ENCODE peak calls at places on chromosome 12, in seven cellular contexts. V, Z, A, E, Q, H and F are unnamed samples.

GRCh38 chr12:125186471-125187147 is 121.4 kb downstream of the AACS start:
- DNase-seq in V (no peak), Z (peak), A (no peak), E (no peak), Q (no peak), H (no peak), F (no peak)

GRCh38 chr12:94535614-94535932 is 75.9 kb upstream of the CEP83 start:
- DNase-seq in V (no peak), Z (no peak), A (no peak), E (no peak), Q (no peak), H (no peak), F (no peak)

GRCh38 chr12:60830381-60830780 is 1234.6 kb downstream of the SLC16A7 start:
- DNase-seq in V (no peak), Z (peak), A (no peak), E (no peak), Q (no peak), H (no peak), F (peak)

GRCh38 chr12:40444174-40444573 is 219.4 kb downstream of the LRRK2 start:
- DNase-seq in V (no peak), Z (no peak), A (no peak), E (peak), Q (no peak), H (no peak), F (no peak)

GRCh38 chr12:94458882-94459772 is 540 bp downstream of the CEP83 start:
- DNase-seq in V (peak), Z (peak), A (no peak), E (peak), Q (no peak), H (no peak), F (peak)

GRCh38 chr12:66550626-66551025 is 128.2 kb downstream of the GRIP1 start:
- DNase-seq in V (no peak), Z (peak), A (no peak), E (peak), Q (no peak), H (no peak), F (no peak)

GRCh38 chr12:131096681-131097181 is 143.0 kb downstream of the ADGRD1 start:
- DNase-seq in V (no peak), Z (no peak), A (no peak), E (no peak), Q (no peak), H (no peak), F (no peak)

GRCh38 chr12:28415755-28416154 is 225.5 kb downstream of the CCDC91 start:
- DNase-seq in V (no peak), Z (peak), A (no peak), E (peak), Q (no peak), H (peak), F (peak)

GRCh38 chr12:56260921-56261320 is 2.7 kb upstream of the ANKRD52 start:
- DNase-seq in V (no peak), Z (no peak), A (no peak), E (no peak), Q (no peak), H (no peak), F (no peak)

GRCh38 chr12:19010726-19011125 is 118.8 kb upstream of the PLEKHA5 start:
- DNase-seq in V (no peak), Z (no peak), A (no peak), E (no peak), Q (no peak), H (no peak), F (no peak)